ENCODE peak calls at places on chromosomes 4 and X, in five cellular contexts. Z is suprapubic skin, W is coronary artery, Y is colonic mucosa, N is tibial nerve. J is an unnamed sample.
A peak's percentile ranks its signal among the peaks of the same experiment; 100 is the strongest.

GRCh38 chr4:72351521-72351920 is 217.5 kb downstream of the ADAMTS3 start:
- DNase-seq in Z (no peak), W (no peak), Y (no peak), N (no peak), J (no peak)

GRCh38 chr4:89253306-89253705 is 54.3 kb downstream of the GPRIN3 start:
- DNase-seq in Z (no peak), W (no peak), Y (peak; percentile 60), N (no peak), J (no peak)

GRCh38 chrX:136608295-136608933 is 39.5 kb upstream of the CD40LG start:
- DNase-seq in Z (no peak), W (no peak), Y (peak; percentile 29), N (peak; percentile 5), J (peak; percentile 55)

GRCh38 chr4:73701116-73701515 is 39.3 kb upstream of the CXCL8 start:
- DNase-seq in Z (no peak), W (no peak), Y (no peak), N (no peak), J (no peak)

GRCh38 chrX:136781180-136781797 is 557 bp upstream of the ARHGEF6 start:
- DNase-seq in Z (no peak), W (no peak), Y (no peak), N (no peak), J (no peak)

GRCh38 chrX:119654112-119654531 is 38.8 kb downstream of the SEPTIN6 start:
- DNase-seq in Z (no peak), W (no peak), Y (no peak), N (peak; percentile 53), J (no peak)

GRCh38 chr4:77652237-77652897 is 46.7 kb downstream of the CXCL13 start:
- DNase-seq in Z (no peak), W (no peak), Y (peak; percentile 53), N (no peak), J (no peak)

GRCh38 chr4:140851032-140851636 is 94.9 kb upstream of the TBC1D9 start:
- DNase-seq in Z (no peak), W (no peak), Y (peak; percentile 65), N (peak; percentile 84), J (peak; percentile 28)

GRCh38 chr4:69995526-69996016 is at the start of gene STATH:
- DNase-seq in Z (no peak), W (no peak), Y (no peak), N (no peak), J (no peak)

GRCh38 chr4:112083587-112084347 is 61.5 kb upstream of the FAM241A start:
- DNase-seq in Z (no peak), W (no peak), Y (no peak), N (no peak), J (no peak)

GRCh38 chr4:158018090-158018808 is 154.6 kb downstream of the GASK1B start:
- DNase-seq in Z (no peak), W (no peak), Y (no peak), N (no peak), J (no peak)

GRCh38 chr4:177125656-177126055 is 184.0 kb upstream of the NEIL3 start:
- DNase-seq in Z (no peak), W (no peak), Y (no peak), N (no peak), J (no peak)

GRCh38 chr4:120918788-120919187 is 3.7 kb downstream of the PRDM5 start:
- DNase-seq in Z (no peak), W (no peak), Y (peak; percentile 30), N (no peak), J (no peak)

GRCh38 chr4:10079951-10080873 is 36.4 kb downstream of the WDR1 start:
- DNase-seq in Z (peak; percentile 72), W (no peak), Y (peak; percentile 17), N (no peak), J (peak; percentile 18)

GRCh38 chr4:103264905-103265304 is 66.8 kb upstream of the CENPE start:
- DNase-seq in Z (no peak), W (no peak), Y (no peak), N (no peak), J (no peak)

GRCh38 chrX:112819013-112819635 is 21.5 kb downstream of the AMOT start:
- DNase-seq in Z (no peak), W (no peak), Y (no peak), N (no peak), J (no peak)

GRCh38 chr4:74446193-74446868 is 1.4 kb downstream of the AREG start:
- DNase-seq in Z (no peak), W (no peak), Y (no peak), N (no peak), J (no peak)

GRCh38 chr4:524196-524595 is 25.2 kb downstream of the PIGG start:
- DNase-seq in Z (no peak), W (peak; percentile 54), Y (no peak), N (no peak), J (no peak)

GRCh38 chr4:176708771-176709311 is 83.9 kb downstream of the VEGFC start:
- DNase-seq in Z (no peak), W (no peak), Y (no peak), N (no peak), J (no peak)

GRCh38 chr4:17055788-17056187 is 157.3 kb upstream of the LDB2 start:
- DNase-seq in Z (no peak), W (no peak), Y (no peak), N (no peak), J (no peak)

GRCh38 chr4:158775091-158775651 is 6.3 kb downstream of the FNIP2 start:
- DNase-seq in Z (no peak), W (no peak), Y (peak; percentile 56), N (no peak), J (no peak)

GRCh38 chr4:2932561-2932950 is 30.6 kb downstream of the NOP14 start:
- DNase-seq in Z (peak; percentile 77), W (peak; percentile 72), Y (no peak), N (no peak), J (peak; percentile 26)

GRCh38 chrX:136823175-136823574 is 42.4 kb upstream of the ARHGEF6 start:
- DNase-seq in Z (no peak), W (no peak), Y (no peak), N (no peak), J (no peak)

GRCh38 chr4:179007758-179008157 is 1565.5 kb upstream of the AGA start:
- DNase-seq in Z (no peak), W (no peak), Y (no peak), N (no peak), J (no peak)

GRCh38 chr4:110062166-110062565 is 136.2 kb downstream of the ELOVL6 start:
- DNase-seq in Z (no peak), W (no peak), Y (no peak), N (no peak), J (no peak)

GRCh38 chr4:56976878-56977320 is 507 bp downstream of the NOA1 start:
- DNase-seq in Z (no peak), W (peak; percentile 76), Y (peak; percentile 68), N (no peak), J (peak; percentile 80)

GRCh38 chr4:3318561-3319021 is 25.8 kb downstream of the RGS12 start:
- DNase-seq in Z (no peak), W (peak; percentile 61), Y (peak; percentile 18), N (no peak), J (peak; percentile 16)

GRCh38 chrX:153884136-153885076 is 1.6 kb downstream of the L1CAM start:
- DNase-seq in Z (no peak), W (no peak), Y (no peak), N (no peak), J (no peak)

GRCh38 chr4:65502151-65502691 is 168.1 kb downstream of the EPHA5 start:
- DNase-seq in Z (no peak), W (no peak), Y (no peak), N (no peak), J (no peak)

GRCh38 chr4:65510976-65511375 is 159.3 kb downstream of the EPHA5 start:
- DNase-seq in Z (no peak), W (no peak), Y (no peak), N (no peak), J (no peak)

DNA sequence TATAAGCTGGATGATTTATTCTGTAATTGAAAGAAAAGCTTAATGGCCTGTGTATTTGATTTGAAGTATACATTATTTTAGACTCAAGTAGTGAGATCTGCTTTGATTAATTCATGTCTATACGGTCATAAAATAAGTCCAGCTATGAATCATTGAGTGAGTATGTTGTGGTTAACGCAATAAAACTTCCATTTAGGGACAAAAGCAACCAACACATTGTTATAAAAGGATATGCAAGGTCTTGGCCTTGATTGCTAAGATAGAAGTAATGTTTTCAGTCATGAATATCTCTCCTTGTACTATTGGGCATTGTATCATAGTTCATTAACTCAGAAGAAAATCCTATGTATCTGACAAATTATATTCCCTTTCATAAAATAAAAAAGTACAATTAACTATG is 162.1 kb downstream of the EPHA5 start:
- DNase-seq in Z (no peak), W (no peak), Y (no peak), N (no peak), J (no peak)
- H3K27ac ChIP-seq in Z (no peak overlapping the region), W (no peak overlapping the region), Y (no peak overlapping the region), N (no peak overlapping the region), J (no peak overlapping the region)

DNA sequence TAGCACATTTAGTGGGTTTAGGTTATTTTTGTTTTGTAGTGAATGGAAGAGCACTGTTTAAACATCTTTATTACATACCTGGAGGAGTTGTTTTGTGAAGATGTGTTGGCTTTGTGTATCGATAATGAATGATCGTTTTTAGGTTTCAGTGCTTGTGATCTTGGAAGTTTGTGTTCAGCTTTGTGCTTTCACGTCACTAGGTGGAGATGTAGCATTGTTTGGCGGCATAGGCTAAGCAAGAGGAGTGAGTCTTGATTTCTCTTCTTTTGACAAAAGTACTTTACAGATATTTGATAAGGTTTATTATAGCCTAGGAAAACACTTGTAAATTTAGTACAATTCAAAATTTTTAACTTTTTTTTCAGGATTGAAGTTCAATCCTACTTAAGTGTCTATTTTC is 50.4 kb downstream of the PDK3 start:
- DNase-seq in Z (no peak), W (no peak), Y (no peak), N (no peak), J (no peak)
- TF ChIP-seq CTCF in Z (no peak), W (no peak), Y (no peak), N (no peak), J (no peak)

GRCh38 chr4:143372093-143372915 is 35.6 kb downstream of the GAB1 start:
- DNase-seq in Z (no peak), W (no peak), Y (no peak), N (no peak), J (no peak)

GRCh38 chr4:143374771-143375170 is 38.1 kb downstream of the GAB1 start:
- DNase-seq in Z (no peak), W (no peak), Y (no peak), N (no peak), J (no peak)

GRCh38 chr4:143367863-143368262 is 31.2 kb downstream of the GAB1 start:
- DNase-seq in Z (no peak), W (no peak), Y (no peak), N (no peak), J (no peak)

GRCh38 chr4:143364063-143364462 is 27.4 kb downstream of the GAB1 start:
- DNase-seq in Z (no peak), W (no peak), Y (no peak), N (no peak), J (no peak)

GRCh38 chr4:143369556-143369955 is 32.9 kb downstream of the GAB1 start:
- DNase-seq in Z (no peak), W (no peak), Y (peak; percentile 33), N (no peak), J (no peak)
- H3K27ac ChIP-seq in Z (no peak overlapping the region), W (no peak overlapping the region), Y (peak overlapping the region; percentile 29), N (peak overlapping the region; percentile 43), J (peak overlapping the region; percentile 45)

DNA sequence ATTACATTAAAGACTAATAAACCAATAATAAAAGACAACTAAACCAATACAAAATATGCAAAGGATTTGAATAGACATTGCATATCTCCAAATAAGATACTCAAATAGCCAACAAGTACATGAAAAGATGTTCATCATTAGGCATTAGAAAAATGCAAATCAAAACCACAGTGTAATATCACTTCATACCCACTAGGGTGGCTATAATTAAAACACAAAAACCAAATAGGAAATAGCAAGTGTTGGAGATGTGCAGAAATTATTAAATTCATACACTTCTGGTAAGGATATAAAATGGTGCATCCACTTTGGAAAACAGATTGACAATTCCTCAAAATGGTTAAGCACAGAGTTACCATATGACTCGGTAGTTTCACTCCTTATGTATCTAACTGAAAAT is 860.8 kb upstream of the DIAPH2 start:
- DNase-seq in Z (no peak), W (no peak), Y (no peak), N (no peak), J (no peak)
- TF ChIP-seq CTCF in Z (no peak), W (no peak), Y (no peak), N (no peak), J (no peak)

J was measured in stomach.